ENCODE peak calls at places on chromosomes 4 and X, in ten cellular contexts. S is fibroblast of lung; N is hepatocyte; W is GM23248; A is lung; B is esophagus squamous epithelium; P is IMR-90; L is CD8-positive, alpha-beta memory T cell; R is astrocyte; X is ovary. D is an unnamed sample.

GRCh38 chr4:84639143-84639542 is 56.2 kb downstream of the CDS1 start:
- DNase-seq in S (no peak), N (no peak), W (no peak), A (no peak), B (no peak), P (no peak), L (no peak), R (no peak), X (no peak), D (no peak)

GRCh38 chr4:137609693-137610450 is 77.6 kb upstream of the PCDH18 start:
- DNase-seq in S (peak; percentile 39), N (peak; percentile 46), W (peak; percentile 54), A (no peak), B (no peak), P (peak; percentile 78), L (no peak), R (peak; percentile 29), X (no peak), D (no peak)

GRCh38 chr4:124713213-124713592 is 671 bp upstream of the ANKRD50 start:
- DNase-seq in S (peak; percentile 82), N (peak; percentile 84), W (peak; percentile 84), A (peak; percentile 76), B (no peak), P (peak; percentile 79), L (peak; percentile 13), R (peak; percentile 73), X (peak; percentile 73), D (no peak)

GRCh38 chr4:2891294-2891693 is 47.6 kb downstream of the ADD1 start:
- DNase-seq in S (peak; percentile 65), N (peak; percentile 40), W (peak; percentile 73), A (no peak), B (no peak), P (peak; percentile 73), L (no peak), R (peak; percentile 54), X (no peak), D (no peak)

GRCh38 chrX:21996872-21997271 is 35.3 kb upstream of the PHEX start:
- DNase-seq in S (peak; percentile 46), N (no peak), W (peak; percentile 52), A (no peak), B (no peak), P (peak; percentile 84), L (no peak), R (peak; percentile 38), X (no peak), D (no peak)

GRCh38 chrX:122246937-122247336 is 937.1 kb upstream of the GRIA3 start:
- DNase-seq in S (no peak), N (no peak), W (no peak), A (no peak), B (no peak), P (no peak), L (no peak), R (no peak), X (no peak), D (no peak)

GRCh38 chr4:41360911-41361830 is 104.4 kb downstream of the UCHL1 start:
- DNase-seq in S (peak; percentile 36), N (peak; percentile 54), W (peak; percentile 66), A (peak; percentile 50), B (no peak), P (no peak), L (no peak), R (no peak), X (peak; percentile 28), D (no peak)

GRCh38 chr4:37601527-37601926 is 84.6 kb downstream of the RELL1 start:
- DNase-seq in S (peak; percentile 71), N (peak; percentile 72), W (peak; percentile 74), A (no peak), B (no peak), P (peak; percentile 56), L (no peak), R (peak; percentile 66), X (no peak), D (no peak)

GRCh38 chr4:74793757-74794340 is 474 bp downstream of the BTC start:
- DNase-seq in S (peak; percentile 22), N (peak; percentile 69), W (peak; percentile 48), A (peak; percentile 77), B (no peak), P (no peak), L (no peak), R (no peak), X (peak; percentile 14), D (no peak)

GRCh38 chrX:52509916-52510315 is 6.9 kb downstream of the XAGE1B start:
- DNase-seq in S (no peak), N (no peak), W (no peak), A (no peak), B (no peak), P (no peak), L (no peak), R (no peak), X (no peak), D (no peak)

GRCh38 chr4:55512922-55513571 is 33.7 kb downstream of the CLOCK start:
- DNase-seq in S (no peak), N (no peak), W (no peak), A (no peak), B (no peak), P (peak; percentile 77), L (no peak), R (no peak), X (no peak), D (no peak)

GRCh38 chrX:119398974-119399771 is at the start of gene SLC25A43:
- DNase-seq in S (peak; percentile 31), N (peak; percentile 52), W (peak; percentile 61), A (peak; percentile 39), B (no peak), P (no peak), L (peak; percentile 17), R (no peak), X (peak; percentile 47), D (peak; percentile 3)

GRCh38 chr4:80610845-80611244 is 275.3 kb downstream of the CFAP299 start:
- DNase-seq in S (peak; percentile 50), N (peak; percentile 7), W (peak; percentile 50), A (no peak), B (no peak), P (peak; percentile 67), L (no peak), R (peak; percentile 47), X (no peak), D (no peak)

GRCh38 chrX:119669424-119670037 is 23.4 kb downstream of the SEPTIN6 start:
- DNase-seq in S (peak; percentile 58), N (peak; percentile 25), W (peak; percentile 3), A (no peak), B (no peak), P (peak; percentile 84), L (no peak), R (peak; percentile 63), X (no peak), D (no peak)

GRCh38 chr4:122764071-122764807 is 31.7 kb downstream of the BBS12 start:
- DNase-seq in S (peak; percentile 83), N (no peak), W (peak; percentile 71), A (no peak), B (no peak), P (peak; percentile 75), L (no peak), R (peak; percentile 69), X (no peak), D (no peak)

GRCh38 chr4:151014521-151015457 is at the start of gene LRBA:
- DNase-seq in S (peak; percentile 45), N (peak; percentile 91), W (peak; percentile 66), A (peak; percentile 90), B (peak; percentile 40), P (peak; percentile 21), L (peak; percentile 86), R (peak; percentile 26), X (peak; percentile 71), D (peak; percentile 79)

DNA sequence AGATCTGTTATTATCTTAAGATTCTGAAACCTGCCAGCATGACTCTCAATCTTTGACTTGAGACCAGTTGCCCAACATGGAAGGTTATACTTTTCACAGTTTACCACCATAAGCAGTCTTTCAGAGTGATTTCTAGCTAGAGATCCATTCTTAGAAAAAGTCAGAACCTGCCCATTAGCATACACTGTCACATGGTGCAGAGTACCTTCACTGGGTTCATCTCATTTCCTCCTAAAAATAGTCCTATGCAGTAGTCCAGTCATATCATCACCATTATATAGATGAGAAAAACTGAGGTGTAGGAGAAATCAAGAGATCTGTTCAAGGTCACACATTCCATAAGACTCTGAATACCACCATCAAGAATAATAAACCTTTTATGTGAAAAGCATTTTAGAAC is 153.6 kb downstream of the AR start:
- DNase-seq in S (no peak), N (no peak), W (no peak), A (no peak), B (no peak), P (no peak), L (no peak), R (no peak), X (no peak), D (no peak)
- H3K9me3 ChIP-seq in S (no peaks in the 10 kb centered on the region), N (no peaks in the 10 kb centered on the region), W (no peaks in the 10 kb centered on the region), A (no peaks in the 10 kb centered on the region), B (no peaks in the 10 kb centered on the region), P (no peaks in the 10 kb centered on the region), L (no peaks in the 10 kb centered on the region), R (no peaks in the 10 kb centered on the region), X (no peaks in the 10 kb centered on the region), D (no peaks in the 10 kb centered on the region)

DNA sequence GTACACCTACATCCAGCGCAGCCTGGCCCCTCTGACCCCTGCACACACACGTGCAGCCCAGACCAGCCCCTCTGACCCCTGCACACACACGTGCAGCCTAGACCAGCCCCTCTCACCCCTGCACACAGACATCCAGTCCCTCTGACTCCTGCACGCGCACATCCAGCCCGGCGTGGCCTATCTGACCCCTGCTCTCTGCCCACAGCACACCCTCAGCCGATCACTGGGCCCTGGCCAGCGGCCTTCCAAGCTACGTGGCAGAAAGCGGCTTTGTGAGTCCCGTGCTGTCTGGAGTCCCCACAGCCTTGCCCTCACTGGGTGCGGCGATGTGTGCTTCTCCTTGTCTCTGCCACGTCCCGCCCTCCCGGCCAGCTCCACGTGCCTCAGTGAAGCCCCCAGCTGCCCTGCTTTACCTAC is 18.3 kb downstream of the ATP5ME start:
- DNase-seq in S (no peak), N (no peak), W (no peak), A (no peak), B (no peak), P (no peak), L (no peak), R (no peak), X (no peak), D (no peak)
- H3K9me3 ChIP-seq in S (no peaks in the 10 kb centered on the region), N (no peaks in the 10 kb centered on the region), W (no peaks in the 10 kb centered on the region), A (no peaks in the 10 kb centered on the region), B (no peaks in the 10 kb centered on the region), P (peaks cover 18% of the 10 kb centered on the region), L (no peaks in the 10 kb centered on the region), R (peaks cover 17% of the 10 kb centered on the region), X (no peaks in the 10 kb centered on the region), D (no peaks in the 10 kb centered on the region)

DNA sequence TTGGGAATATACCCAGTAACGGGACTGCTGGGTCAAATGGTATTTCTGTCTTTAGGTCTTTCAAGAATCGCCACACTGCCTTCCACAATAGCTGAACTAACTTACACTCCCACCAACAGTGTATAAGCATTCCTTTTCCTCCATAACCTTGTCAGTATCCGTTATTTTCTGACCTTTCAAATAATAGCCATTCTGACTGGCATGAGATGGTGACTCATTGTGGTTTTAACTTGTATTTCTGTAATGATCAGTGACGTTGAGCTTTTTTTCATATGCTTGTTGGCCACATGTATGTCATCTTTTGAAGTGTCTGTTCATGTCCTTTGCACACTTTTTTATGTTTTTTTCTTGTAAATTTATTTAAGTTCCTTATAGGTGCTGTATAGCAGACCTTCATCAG is 81.2 kb downstream of the ADAM29 start:
- DNase-seq in S (peak; percentile 51), N (no peak), W (peak; percentile 1), A (no peak), B (no peak), P (no peak), L (no peak), R (peak; percentile 39), X (no peak), D (no peak)
- H3K9me3 ChIP-seq in S (no peaks in the 10 kb centered on the region), N (no peaks in the 10 kb centered on the region), W (no peaks in the 10 kb centered on the region), A (no peaks in the 10 kb centered on the region), B (no peaks in the 10 kb centered on the region), P (peaks cover 2% of the 10 kb centered on the region), L (no peaks in the 10 kb centered on the region), R (no peaks in the 10 kb centered on the region), X (no peaks in the 10 kb centered on the region), D (no peaks in the 10 kb centered on the region)

GRCh38 chr4:4962928-4963327 is 56.3 kb downstream of the CYTL1 start:
- DNase-seq in S (no peak), N (no peak), W (no peak), A (no peak), B (no peak), P (no peak), L (no peak), R (no peak), X (no peak), D (no peak)
- H3K9me3 ChIP-seq in S (no peaks in the 10 kb centered on the region), N (peaks cover 23% of the 10 kb centered on the region), W (peaks cover 8% of the 10 kb centered on the region), A (peaks cover 19% of the 10 kb centered on the region), B (no peaks in the 10 kb centered on the region), P (peaks cover 9% of the 10 kb centered on the region), L (peaks cover 10% of the 10 kb centered on the region), R (peaks cover 10% of the 10 kb centered on the region), X (no peaks in the 10 kb centered on the region), D (no peaks in the 10 kb centered on the region)

D was measured in T-helper 17 cell.